ENCODE peak calls at places on chromosomes 3 and 15, in five cellular contexts. V is upper lobe of left lung, N is K562, A is A549, M is HepG2. T is an unnamed sample.

GRCh38 chr3:49801160-49801559 is 1.5 kb upstream of the CDHR4 start:
- ATAC-seq in V (no peak), N (no peak), A (no peak), M (peak; percentile 4), T (no peak)

GRCh38 chr3:149957352-149958140 is 13.1 kb downstream of the PFN2 start:
- ATAC-seq in V (no peak), N (no peak), A (no peak), M (peak; percentile 29), T (no peak)

GRCh38 chr3:161163297-161163696 is 57.8 kb upstream of the NMD3 start:
- ATAC-seq in V (no peak), N (no peak), A (no peak), M (peak; percentile 22), T (no peak)

GRCh38 chr15:48371550-48371949 is 40.3 kb downstream of the DUT start:
- ATAC-seq in V (no peak), N (no peak), A (no peak), M (no peak), T (no peak)

GRCh38 chr15:99537344-99537743 is 28.4 kb upstream of the MEF2A start:
- ATAC-seq in V (no peak), N (no peak), A (no peak), M (no peak), T (no peak)

GRCh38 chr3:152452318-152452717 is 183.6 kb downstream of the MBNL1 start:
- ATAC-seq in V (peak; percentile 76), N (peak; percentile 55), A (peak; percentile 76), M (no peak), T (no peak)

GRCh38 chr15:51818156-51818555 is 11.3 kb upstream of the TMOD3 start:
- ATAC-seq in V (no peak), N (no peak), A (no peak), M (no peak), T (no peak)

GRCh38 chr15:63380828-63381282 is 791 bp downstream of the CA12 start:
- ATAC-seq in V (no peak), N (no peak), A (peak; percentile 37), M (no peak), T (no peak)

DNA sequence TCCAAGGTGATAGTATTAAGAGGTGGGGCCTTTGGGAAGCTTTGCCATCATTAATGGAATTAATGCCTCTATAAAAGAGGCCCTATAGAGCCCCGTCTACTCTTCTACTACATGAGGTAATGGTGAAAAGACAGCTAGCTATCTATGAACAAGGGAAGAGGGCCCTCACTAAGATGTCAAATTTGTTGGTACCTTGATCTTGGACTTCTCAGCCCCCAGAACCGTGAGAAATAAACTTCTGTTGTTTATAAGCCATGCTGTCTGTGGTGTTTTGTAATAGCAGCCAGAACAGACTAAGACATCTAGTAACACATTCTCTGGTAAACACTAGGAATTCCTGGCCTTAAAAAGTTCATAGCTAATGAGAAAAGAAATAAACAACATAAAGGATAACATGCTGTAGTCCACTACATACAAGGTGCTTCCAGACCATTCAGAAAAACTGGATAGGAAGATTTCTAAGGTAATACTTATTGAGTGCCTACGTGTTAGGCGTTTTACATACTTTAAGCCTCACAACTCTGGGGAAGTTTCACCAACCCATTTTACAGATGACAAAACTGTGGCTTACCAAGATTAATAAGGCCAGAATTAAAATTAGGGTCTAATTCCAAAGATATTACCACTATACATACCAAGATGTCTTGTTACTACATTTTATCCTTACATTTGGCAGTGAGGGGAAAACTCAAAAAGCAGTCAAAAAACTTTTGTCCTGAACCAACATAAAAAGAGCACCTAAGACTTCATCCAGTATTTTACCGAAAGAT is 3.2 kb downstream of the UBE3A start:
- ATAC-seq in V (no peak), N (no peak), A (no peak), M (no peak), T (no peak)
- TF ChIP-seq EP300 in V (no peak), N (no peak), A (no peak), M (no peak), T (no peak)

DNA sequence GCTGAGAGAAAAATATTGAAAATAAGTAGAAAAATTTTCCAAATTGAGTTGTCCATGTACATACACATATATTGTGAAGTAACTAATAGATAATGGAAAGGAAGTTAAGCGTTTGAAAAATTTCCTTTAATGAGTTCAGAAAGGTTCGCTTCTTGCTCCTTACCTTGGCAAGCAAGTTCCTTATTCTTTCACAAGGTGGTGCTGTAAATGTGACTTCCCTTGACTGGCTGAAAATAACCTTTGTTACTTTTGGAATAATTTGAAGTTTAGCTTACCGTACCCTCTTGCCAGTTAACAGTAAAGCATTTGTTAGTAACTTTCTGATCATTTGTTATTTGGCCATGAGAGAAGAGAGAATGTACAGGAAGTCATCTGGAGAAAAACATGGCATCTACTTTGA is 41.6 kb downstream of the PYDC2 start:
- ATAC-seq in V (no peak), N (no peak), A (no peak), M (no peak), T (no peak)
- H3K4me3 ChIP-seq in V (no peak overlapping the region), N (no peak overlapping the region), A (no peak overlapping the region), M (no peak overlapping the region), T (no peak overlapping the region)

DNA sequence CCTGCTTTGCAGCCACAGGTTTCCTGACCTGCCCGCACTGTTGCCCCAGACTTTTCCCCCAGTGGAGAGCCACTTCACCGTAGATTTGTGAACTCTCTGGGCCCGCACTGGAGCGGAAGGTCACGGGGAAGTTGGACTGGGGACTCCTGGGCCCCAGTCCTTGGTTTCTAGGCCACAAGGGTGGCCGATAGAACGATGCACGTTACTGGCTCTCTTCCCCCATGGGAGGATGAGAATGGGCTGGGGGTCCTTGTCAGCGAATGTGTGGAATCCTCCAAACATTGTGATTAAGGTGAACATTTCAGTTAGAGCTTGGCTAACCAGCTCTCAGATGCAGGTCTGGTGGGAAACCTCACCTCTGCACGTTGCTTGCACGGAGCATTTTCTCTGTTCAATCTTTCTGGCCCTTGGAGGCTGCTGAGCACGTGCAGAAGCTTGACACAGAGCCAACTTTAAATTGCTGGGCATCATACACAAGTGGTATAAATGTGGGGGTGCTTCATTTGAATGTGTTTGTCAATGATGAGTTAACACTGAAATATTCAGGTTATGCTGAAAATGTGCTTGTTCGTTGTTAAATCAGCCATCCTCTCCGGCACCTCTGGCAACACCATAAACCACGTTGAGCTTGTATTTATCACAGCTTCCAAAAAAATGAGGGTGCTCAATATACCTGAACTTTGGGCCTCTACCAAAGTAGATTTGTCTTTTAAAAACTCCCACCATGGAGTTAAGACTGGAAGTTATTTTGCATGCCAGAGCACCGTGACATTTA is 976 bp downstream of the DIS3L start:
- ATAC-seq in V (peak; percentile 76), N (peak; percentile 65), A (peak; percentile 60), M (peak; percentile 70), T (no peak)
- H3K27ac ChIP-seq in V (peak overlapping the region; percentile 94), N (peak overlapping the region; percentile 82), A (peak overlapping the region; percentile 95), M (peak overlapping the region; percentile 91), T (peak overlapping the region; percentile 87)

DNA sequence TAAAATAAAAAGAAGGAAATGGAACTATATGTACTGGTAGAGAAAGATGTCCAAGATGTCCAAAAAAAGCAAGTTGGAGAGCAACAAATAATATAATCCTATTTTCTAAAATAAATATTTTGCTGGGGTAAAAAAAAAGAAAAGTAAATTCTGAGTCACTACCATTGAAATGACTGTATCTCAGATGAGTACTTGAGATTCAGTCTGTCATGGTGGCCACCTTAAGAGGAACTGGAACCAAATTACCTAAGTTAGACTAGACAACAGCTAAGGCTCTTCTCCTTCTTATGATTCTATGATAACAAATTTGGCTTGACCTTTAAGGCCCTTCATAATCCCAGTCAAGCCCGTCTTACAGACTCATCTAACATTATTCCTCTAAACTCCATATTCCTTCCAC is 270.6 kb upstream of the HES1 start:
- ATAC-seq in V (no peak), N (no peak), A (no peak), M (no peak), T (no peak)
- TF ChIP-seq EP300 in V (no peak), N (no peak), A (no peak), M (no peak), T (no peak)

DNA sequence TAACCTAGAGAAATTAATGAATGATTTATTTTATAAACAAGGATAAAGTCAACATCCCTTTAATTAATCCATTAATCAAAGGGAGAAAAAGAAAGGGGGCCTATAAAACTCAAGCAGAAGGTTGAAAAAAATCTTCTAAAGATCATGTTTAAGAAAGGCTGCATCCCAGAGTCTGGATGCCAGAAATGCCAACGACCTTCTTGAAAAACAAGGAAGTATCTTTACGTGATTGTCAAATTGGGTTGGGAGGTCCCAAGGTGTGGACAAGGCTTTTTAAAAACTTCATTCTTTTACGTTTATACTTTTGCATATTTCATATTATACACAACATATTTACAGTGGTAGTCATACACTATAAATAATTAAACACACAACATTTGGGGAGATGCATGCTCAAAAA is 1.6 kb downstream of the GOLGB1 start:
- ATAC-seq in V (no peak), N (no peak), A (no peak), M (no peak), T (no peak)
- H3K4me3 ChIP-seq in V (peak overlapping the region; percentile 82), N (peak overlapping the region; percentile 92), A (peak overlapping the region; percentile 62), M (peak overlapping the region; percentile 90), T (no peak overlapping the region)